ENCODE peak calls at places on chromosomes 12 and 14, in seven cellular contexts. Q is T-helper 2 cell treated with Interferon-gamma antibody and Interleukin-4, amounts not matched to agents 5 μg/mL and 100 μg/mL, for 36 hours; J is stimulated activated CD4-positive, alpha-beta T cell treated with anti-CD3 and anti-CD28 coated beads, Interleukin-2, amount 100 ng/mL, for 48 hours; K is GF-D8; X is occipital lobe; M is foreskin keratinocyte; A is NCI-H1105. T is an unnamed sample.

GRCh38 chr12:75747572-75747995 is 236.2 kb upstream of the KRR1 start:
- DNase-seq in K (no peak), Q (no peak), J (no peak), X (no peak), M (peak; percentile 75), A (no peak), T (no peak)

GRCh38 chr14:96256420-96256819 is 410 bp downstream of the BDKRB1 start:
- DNase-seq in A (no peak), K (no peak), M (peak; percentile 54), Q (no peak), X (no peak), J (no peak), T (no peak)

GRCh38 chr12:125720961-125721360 is 655.7 kb downstream of the AACS start:
- DNase-seq in Q (no peak), M (no peak), X (no peak), A (no peak), K (no peak), J (no peak), T (no peak)

GRCh38 chr12:46391630-46392029 is 19.1 kb upstream of the SLC38A2 start:
- DNase-seq in X (no peak), Q (no peak), A (no peak), J (no peak), K (no peak), M (no peak), T (no peak)

GRCh38 chr14:34872822-34873590 is 2.2 kb downstream of the BAZ1A start:
- DNase-seq in J (no peak), A (no peak), Q (no peak), X (no peak), K (no peak), M (peak; percentile 61), T (no peak)

GRCh38 chr12:132066345-132066685 is 77.8 kb downstream of the DDX51 start:
- DNase-seq in Q (peak; percentile 48), J (peak; percentile 10), K (no peak), A (no peak), M (no peak), X (no peak), T (no peak)

GRCh38 chr14:91230363-91231035 is 14.0 kb downstream of the GPR68 start:
- DNase-seq in J (no peak), A (no peak), K (no peak), Q (no peak), X (no peak), M (no peak), T (no peak)

GRCh38 chr12:24599737-24600136 is 349.2 kb downstream of the BCAT1 start:
- DNase-seq in A (no peak), Q (no peak), K (no peak), M (no peak), J (no peak), X (no peak), T (no peak)

GRCh38 chr12:3998397-3998796 is 125.2 kb upstream of the PARP11 start:
- DNase-seq in A (no peak), Q (no peak), J (no peak), K (no peak), X (no peak), M (no peak), T (no peak)

GRCh38 chr12:29155079-29155478 is 6.0 kb downstream of the FAR2 start:
- DNase-seq in Q (peak; percentile 4), A (no peak), M (no peak), K (peak; percentile 72), X (no peak), J (no peak), T (no peak)

GRCh38 chr12:62270872-62271271 is 10.7 kb downstream of the USP15 start:
- DNase-seq in J (no peak), X (no peak), M (no peak), A (no peak), K (no peak), Q (no peak), T (no peak)

GRCh38 chr12:38124247-38125012 is 192.1 kb upstream of the ALG10B start:
- DNase-seq in A (no peak), K (no peak), M (no peak), Q (no peak), X (no peak), J (no peak), T (no peak)

GRCh38 chr12:59724011-59724703 is 128.3 kb downstream of the SLC16A7 start:
- DNase-seq in A (no peak), K (no peak), X (no peak), Q (no peak), J (no peak), M (no peak), T (no peak)

GRCh38 chr12:48441122-48441521 is 31.2 kb upstream of the ANP32D start:
- DNase-seq in M (no peak), X (no peak), Q (no peak), A (no peak), J (no peak), K (no peak), T (no peak)

GRCh38 chr14:50855558-50855957 is 16.3 kb upstream of the ABHD12B start:
- DNase-seq in K (no peak), X (no peak), Q (no peak), A (no peak), M (no peak), J (no peak), T (no peak)

GRCh38 chr12:51393676-51394545 is 2.7 kb upstream of the GALNT6 start:
- DNase-seq in A (no peak), Q (peak; percentile 51), J (peak; percentile 32), M (peak; percentile 93), K (no peak), X (no peak), T (peak; percentile 1)

GRCh38 chr12:104006929-104007328 is 41.3 kb downstream of the TDG start:
- DNase-seq in M (peak; percentile 46), J (no peak), A (no peak), X (no peak), K (no peak), Q (no peak), T (no peak)

GRCh38 chr12:27434673-27435565 is 11.6 kb upstream of the SMCO2 start:
- DNase-seq in X (peak; percentile 29), J (no peak), M (no peak), K (no peak), Q (no peak), A (no peak), T (peak; percentile 57)

GRCh38 chr12:77116277-77116676 is 50.9 kb upstream of the E2F7 start:
- DNase-seq in X (no peak), Q (no peak), K (no peak), J (no peak), A (no peak), M (no peak), T (no peak)

GRCh38 chr14:21308479-21309237 is 28.8 kb downstream of the RPGRIP1 start:
- DNase-seq in A (no peak), Q (peak; percentile 76), K (no peak), M (peak; percentile 87), J (peak; percentile 63), X (peak; percentile 42), T (peak; percentile 72)

GRCh38 chr12:32290411-32290810 is 108.9 kb upstream of the FGD4 start:
- DNase-seq in A (no peak), K (no peak), M (peak; percentile 8), X (no peak), J (no peak), Q (no peak), T (no peak)

GRCh38 chr14:60722836-60723217 is 1.3 kb downstream of the SIX4 start:
- DNase-seq in K (no peak), M (peak; percentile 15), X (no peak), A (peak; percentile 71), J (no peak), Q (no peak), T (peak; percentile 44)

GRCh38 chr12:80810874-80811273 is 94.2 kb downstream of the MYF5 start:
- DNase-seq in Q (no peak), K (no peak), A (no peak), M (no peak), J (no peak), X (no peak), T (no peak)

GRCh38 chr12:77130193-77130592 is 64.8 kb upstream of the E2F7 start:
- DNase-seq in A (no peak), Q (no peak), X (no peak), J (no peak), K (no peak), M (no peak), T (no peak)

GRCh38 chr12:74945771-74946198 is 263.9 kb downstream of the KCNC2 start:
- DNase-seq in A (no peak), Q (no peak), X (no peak), J (no peak), M (peak; percentile 42), K (no peak), T (no peak)

GRCh38 chr12:50241178-50241577 is 42.1 kb downstream of the LIMA1 start:
- DNase-seq in A (no peak), Q (no peak), K (no peak), M (no peak), X (no peak), J (no peak), T (no peak)

GRCh38 chr12:91513354-91513753 is 330.7 kb upstream of the DCN start:
- DNase-seq in Q (no peak), M (peak; percentile 6), X (peak; percentile 3), A (no peak), K (no peak), J (no peak), T (no peak)

GRCh38 chr12:65822732-65823480 is 1.4 kb upstream of the HMGA2 start:
- DNase-seq in J (no peak), K (peak; percentile 82), Q (no peak), M (peak; percentile 53), A (no peak), X (no peak), T (peak; percentile 73)